ENCODE peak calls at places on chromosomes 6 and 20, in nine cellular contexts. G is fibroblast of lung, Z is body of pancreas, L is cardiac muscle cell, O is left ventricle myocardium inferior, A is heart left ventricle, P is AG04450, B is lower leg skin, H is GM12865. I is an unnamed sample.

GRCh38 chr6:143592335-143592734 is 80.8 kb upstream of the FUCA2 start:
- DNase-seq in G (peak; percentile 18), Z (peak; percentile 26), L (no peak), O (no peak), A (no peak), P (no peak), B (no peak), H (no peak), I (no peak)

GRCh38 chr6:81553246-81553645 is 199.2 kb downstream of the TENT5A start:
- DNase-seq in G (peak; percentile 27), Z (no peak), L (peak; percentile 27), O (no peak), A (no peak), P (no peak), B (no peak), H (no peak), I (no peak)

GRCh38 chr6:142822383-142822782 is 122.6 kb downstream of the HIVEP2 start:
- DNase-seq in G (no peak), Z (no peak), L (no peak), O (no peak), A (no peak), P (no peak), B (no peak), H (peak; percentile 77), I (no peak)

GRCh38 chr20:60242836-60243520 is 284.8 kb downstream of the CDH26 start:
- DNase-seq in G (no peak), Z (no peak), L (no peak), O (no peak), A (no peak), P (no peak), B (peak; percentile 53), H (no peak), I (peak; percentile 49)

GRCh38 chr6:138105880-138106664 is 1.1 kb downstream of the PERP start:
- DNase-seq in G (peak; percentile 14), Z (no peak), L (no peak), O (no peak), A (no peak), P (no peak), B (no peak), H (no peak), I (peak; percentile 59)

GRCh38 chr6:34157236-34157830 is 11.4 kb upstream of the GRM4 start:
- DNase-seq in G (no peak), Z (no peak), L (no peak), O (no peak), A (no peak), P (no peak), B (peak; percentile 50), H (no peak), I (no peak)

GRCh38 chr6:30877419-30878262 is 6.7 kb upstream of the DDR1 start:
- DNase-seq in G (peak; percentile 93), Z (peak; percentile 93), L (peak; percentile 94), O (peak; percentile 90), A (peak; percentile 92), P (peak; percentile 71), B (peak; percentile 97), H (peak; percentile 87), I (peak; percentile 91)

GRCh38 chr6:93523365-93523764 is 104.0 kb upstream of the EPHA7 start:
- DNase-seq in G (no peak), Z (no peak), L (no peak), O (no peak), A (no peak), P (no peak), B (no peak), H (no peak), I (no peak)

GRCh38 chr6:84556541-84557335 is 207.7 kb downstream of the TBX18 start:
- DNase-seq in G (peak; percentile 62), Z (no peak), L (no peak), O (no peak), A (no peak), P (no peak), B (no peak), H (no peak), I (peak; percentile 45)

GRCh38 chr6:9521152-9521530 is 893.7 kb downstream of the TFAP2A start:
- DNase-seq in G (no peak), Z (no peak), L (no peak), O (no peak), A (no peak), P (no peak), B (no peak), H (peak; percentile 54), I (no peak)

GRCh38 chr6:6736753-6737654 is 148.5 kb downstream of the LY86 start:
- DNase-seq in G (peak; percentile 56), Z (no peak), L (peak; percentile 86), O (peak; percentile 84), A (peak; percentile 91), P (no peak), B (peak; percentile 96), H (no peak), I (peak; percentile 26)

GRCh38 chr20:57351042-57351783 is at the start of gene RAE1:
- DNase-seq in G (peak; percentile 93), Z (peak; percentile 90), L (peak; percentile 95), O (peak; percentile 89), A (peak; percentile 94), P (peak; percentile 84), B (peak; percentile 97), H (peak; percentile 94), I (peak; percentile 93)

GRCh38 chr20:57342829-57343228 is 8.2 kb upstream of the RAE1 start:
- DNase-seq in G (no peak), Z (no peak), L (peak; percentile 30), O (no peak), A (no peak), P (no peak), B (no peak), H (no peak), I (no peak)

GRCh38 chr20:57350086-57350710 is 857 bp upstream of the RAE1 start:
- DNase-seq in G (no peak), Z (no peak), L (no peak), O (no peak), A (peak; percentile 27), P (no peak), B (no peak), H (no peak), I (no peak)

GRCh38 chr20:57347393-57347792 is 3.7 kb upstream of the RAE1 start:
- DNase-seq in G (no peak), Z (no peak), L (no peak), O (no peak), A (no peak), P (no peak), B (no peak), H (no peak), I (no peak)

DNA sequence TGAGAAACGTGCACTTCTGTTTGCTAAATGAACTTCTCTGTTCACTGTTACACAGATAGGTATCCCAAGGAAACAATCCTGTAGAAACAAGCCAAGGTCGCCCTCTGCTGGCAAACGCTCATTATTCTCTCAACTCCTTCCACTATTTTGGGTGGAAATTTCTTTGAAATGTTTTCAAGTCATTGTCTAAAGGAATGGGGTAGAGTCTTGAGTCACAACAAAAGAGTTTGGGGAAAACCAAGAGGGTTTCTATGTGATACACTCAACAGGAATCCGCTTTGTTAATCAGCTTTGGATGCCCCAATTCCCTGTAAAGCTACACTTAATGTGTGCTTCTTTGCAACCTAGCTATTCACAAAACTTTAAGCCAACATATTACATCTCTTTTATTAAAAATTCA is 4.6 kb upstream of the RAE1 start:
- DNase-seq in G (peak; percentile 69), Z (peak; percentile 79), L (peak; percentile 79), O (peak; percentile 64), A (peak; percentile 76), P (peak; percentile 34), B (peak; percentile 93), H (peak; percentile 67), I (peak; percentile 76)
- TF ChIP-seq CTCF in G (peak; percentile 81), Z (peak; percentile 83), L (peak; percentile 67), O (peak; percentile 82), A (peak; percentile 75), P (peak; percentile 79), B (peak; percentile 49), H (peak; percentile 63), I (peak; percentile 68)

GRCh38 chr6:1652842-1653241 is 43.1 kb downstream of the FOXC1 start:
- DNase-seq in G (no peak), Z (no peak), L (no peak), O (no peak), A (no peak), P (no peak), B (peak; percentile 68), H (no peak), I (no peak)
- H3K4me3 ChIP-seq in G (no peak overlapping the region), Z (no peak overlapping the region), L (no peak overlapping the region), O (no peak overlapping the region), A (no peak overlapping the region), P (no peak overlapping the region), B (no peak overlapping the region), H (no peak overlapping the region), I (no peak overlapping the region)

DNA sequence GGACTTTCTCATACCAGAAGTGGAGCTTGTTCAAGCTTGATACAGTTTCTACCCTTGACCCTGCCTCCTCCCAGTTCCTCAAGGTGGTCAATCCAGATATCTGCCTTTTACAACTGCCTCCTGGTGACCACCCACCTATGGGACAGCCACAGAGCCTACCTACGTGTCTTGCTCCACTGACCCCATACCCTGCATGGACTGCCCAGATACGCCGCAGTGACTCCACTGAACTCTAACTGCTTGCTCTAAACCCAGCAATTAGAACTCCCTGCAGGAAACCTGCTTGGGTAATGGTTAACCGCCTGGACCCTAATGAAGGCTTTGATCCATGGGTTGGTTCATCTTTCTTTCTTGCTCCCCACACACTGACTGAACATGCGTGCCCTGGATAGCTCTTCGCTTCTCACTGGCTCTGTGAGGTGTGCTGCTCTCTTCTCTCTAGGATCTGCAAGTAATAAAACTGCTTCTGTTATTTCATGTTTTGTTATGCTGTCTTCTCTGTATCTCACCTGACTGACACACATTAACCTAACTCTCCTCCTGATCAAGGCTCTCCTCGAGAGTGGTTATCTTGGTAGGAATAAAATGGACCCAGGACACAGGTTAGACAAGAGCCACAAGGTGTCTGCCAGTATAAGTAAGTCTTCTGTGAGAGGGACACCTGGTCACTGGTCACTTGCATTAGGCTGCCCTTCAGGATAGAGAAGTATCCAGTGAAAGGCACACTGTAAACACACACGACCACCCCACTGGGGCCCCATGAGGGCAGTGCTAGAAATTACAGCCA is 79.2 kb downstream of the CHD6 start:
- DNase-seq in G (no peak), Z (no peak), L (no peak), O (no peak), A (no peak), P (no peak), B (no peak), H (no peak), I (no peak)
- TF ChIP-seq CTCF in G (no peak), Z (no peak), L (no peak), O (no peak), A (no peak), P (no peak), B (no peak), H (no peak), I (no peak)

GRCh38 chr6:169213814-169214520 is 39.7 kb downstream of the THBS2 start:
- DNase-seq in G (no peak), Z (no peak), L (no peak), O (no peak), A (no peak), P (no peak), B (no peak), H (no peak), I (no peak)

GRCh38 chr6:169210611-169211010 is 43.0 kb downstream of the THBS2 start:
- DNase-seq in G (no peak), Z (no peak), L (no peak), O (no peak), A (no peak), P (no peak), B (no peak), H (no peak), I (no peak)

GRCh38 chr6:169211881-169212280 is 41.8 kb downstream of the THBS2 start:
- DNase-seq in G (no peak), Z (no peak), L (no peak), O (no peak), A (no peak), P (no peak), B (no peak), H (no peak), I (no peak)

GRCh38 chr6:169212897-169213813 is 40.5 kb downstream of the THBS2 start:
- DNase-seq in G (peak; percentile 90), Z (peak; percentile 89), L (peak; percentile 95), O (peak; percentile 93), A (peak; percentile 95), P (peak; percentile 38), B (peak; percentile 97), H (peak; percentile 95), I (peak; percentile 88)

GRCh38 chr6:169212436-169212835 is 41.2 kb downstream of the THBS2 start:
- DNase-seq in G (peak; percentile 47), Z (no peak), L (peak; percentile 48), O (no peak), A (no peak), P (no peak), B (no peak), H (no peak), I (peak; percentile 30)
- H3K4me3 ChIP-seq in G (no peak overlapping the region), Z (no peak overlapping the region), L (peak overlapping the region; percentile 26), O (peak overlapping the region; percentile 62), A (peak overlapping the region; percentile 16), P (no peak overlapping the region), B (no peak overlapping the region), H (peak overlapping the region; percentile 63), I (no peak overlapping the region)

I was measured in astrocyte of the spinal cord.